ENCODE peak calls at places on chromosomes 7 and 10, in nine cellular contexts. P is astrocyte, J is mesendoderm, X is aorta, D is GM23248, O is IMR-90, F is mammary epithelial cell, T is psoas muscle, I is heart right ventricle. S is an unnamed sample.

GRCh38 chr7:80725181-80725611 is 86.8 kb downstream of the CD36 start:
- DNase-seq in T (no peak), X (no peak), I (no peak), O (no peak), F (no peak), D (peak; percentile 29), P (no peak), J (no peak), S (no peak)

GRCh38 chr7:22481726-22482125 is 18.3 kb downstream of the STEAP1B start:
- DNase-seq in I (no peak), J (no peak), F (no peak), D (peak; percentile 64), P (peak; percentile 13), T (no peak), O (no peak), X (no peak), S (no peak)

GRCh38 chr7:113752689-113753088 is 166.1 kb downstream of the PPP1R3A start:
- DNase-seq in I (no peak), P (no peak), J (no peak), O (no peak), F (no peak), T (no peak), D (no peak), X (no peak), S (no peak)

GRCh38 chr10:88489107-88489506 is 94.0 kb downstream of the RNLS start:
- DNase-seq in F (no peak), T (no peak), D (no peak), J (no peak), X (no peak), I (no peak), P (no peak), O (no peak), S (no peak)

GRCh38 chr10:31399171-31399570 is 80.2 kb downstream of the ZEB1 start:
- DNase-seq in X (no peak), J (no peak), I (no peak), F (no peak), O (no peak), T (peak; percentile 35), P (no peak), D (no peak), S (no peak)

GRCh38 chr10:63430999-63431356 is 34.8 kb downstream of the JMJD1C start:
- DNase-seq in I (no peak), F (no peak), T (no peak), X (no peak), D (no peak), J (no peak), O (no peak), P (no peak), S (no peak)

GRCh38 chr7:25391295-25391861 is 163.1 kb upstream of the NPVF start:
- DNase-seq in F (no peak), X (no peak), D (peak; percentile 57), O (peak; percentile 22), T (no peak), I (no peak), P (no peak), J (peak; percentile 18), S (no peak)

GRCh38 chr10:91590142-91590903 is 42.5 kb downstream of the PPP1R3C start:
- DNase-seq in F (peak; percentile 39), O (peak; percentile 92), I (peak; percentile 57), D (peak; percentile 91), P (peak; percentile 96), J (no peak), T (peak; percentile 66), X (peak; percentile 91), S (peak; percentile 47)

GRCh38 chr7:121372376-121373024 is 23.6 kb downstream of the FAM3C start:
- DNase-seq in X (no peak), T (no peak), D (peak; percentile 13), J (no peak), O (peak; percentile 6), F (no peak), P (peak; percentile 64), I (no peak), S (no peak)

GRCh38 chr7:157791261-157791660 is 454.5 kb downstream of the DNAJB6 start:
- DNase-seq in F (no peak), J (no peak), I (no peak), P (no peak), O (no peak), X (no peak), T (no peak), D (no peak), S (no peak)

GRCh38 chr7:2199956-2200583 is 32.7 kb downstream of the MAD1L1 start:
- DNase-seq in T (no peak), X (no peak), I (no peak), P (no peak), O (no peak), J (no peak), D (no peak), F (no peak), S (no peak)

GRCh38 chr10:22624289-22624738 is 90.1 kb downstream of the PIP4K2A start:
- DNase-seq in D (peak; percentile 84), J (peak; percentile 87), F (peak; percentile 32), I (no peak), P (peak; percentile 81), T (no peak), X (no peak), O (peak; percentile 82), S (no peak)

GRCh38 chr10:22623624-22624263 is 90.6 kb downstream of the PIP4K2A start:
- DNase-seq in X (no peak), P (no peak), F (no peak), I (no peak), T (no peak), J (peak; percentile 57), D (peak; percentile 20), O (peak; percentile 18), S (no peak)

GRCh38 chr10:22628309-22628708 is 86.1 kb downstream of the PIP4K2A start:
- DNase-seq in F (no peak), I (no peak), T (no peak), O (no peak), J (no peak), P (no peak), D (no peak), X (no peak), S (no peak)

GRCh38 chr10:22626784-22627183 is 87.6 kb downstream of the PIP4K2A start:
- DNase-seq in X (no peak), I (no peak), J (no peak), D (peak; percentile 20), T (no peak), O (no peak), P (no peak), F (no peak), S (no peak)

GRCh38 chr10:22625511-22626288 is 88.7 kb downstream of the PIP4K2A start:
- DNase-seq in T (no peak), X (no peak), O (no peak), F (no peak), P (peak; percentile 41), D (no peak), I (no peak), J (peak; percentile 75), S (no peak)
- H3K4me1 ChIP-seq in T (peaks cover 13% of the 10 kb centered on the region), X (peaks cover 11% of the 10 kb centered on the region), O (peaks cover 25% of the 10 kb centered on the region), F (peaks cover 31% of the 10 kb centered on the region), P (peaks cover 55% of the 10 kb centered on the region), D (peaks cover 69% of the 10 kb centered on the region), I (peaks cover 98% of the 10 kb centered on the region), J (peaks cover 3% of the 10 kb centered on the region), S (peaks cover 75% of the 10 kb centered on the region)

GRCh38 chr7:105006367-105007139 is 7.5 kb upstream of the KMT2E start:
- DNase-seq in P (no peak), I (no peak), O (no peak), F (peak; percentile 20), T (no peak), X (no peak), D (no peak), J (peak; percentile 26), S (no peak)

GRCh38 chr7:105003875-105004510 is 10.0 kb upstream of the KMT2E start:
- DNase-seq in X (no peak), I (no peak), D (peak; percentile 56), P (no peak), T (no peak), J (no peak), F (no peak), O (no peak), S (no peak)

GRCh38 chr7:105010538-105011523 is 3.2 kb upstream of the KMT2E start:
- DNase-seq in I (no peak), F (no peak), D (peak; percentile 55), J (peak; percentile 32), X (no peak), O (peak; percentile 29), T (no peak), P (peak; percentile 35), S (no peak)

GRCh38 chr7:105009667-105010537 is 4.1 kb upstream of the KMT2E start:
- DNase-seq in O (no peak), X (no peak), P (no peak), I (no peak), D (peak; percentile 30), F (no peak), J (no peak), T (no peak), S (no peak)

GRCh38 chr7:105007298-105007697 is 6.7 kb upstream of the KMT2E start:
- DNase-seq in J (no peak), F (no peak), O (no peak), D (no peak), I (no peak), X (no peak), T (no peak), P (no peak), S (no peak)
- H3K4me1 ChIP-seq in J (peaks cover 4% of the 10 kb centered on the region), F (peaks cover 40% of the 10 kb centered on the region), O (peaks cover 1% of the 10 kb centered on the region), D (peaks cover 66% of the 10 kb centered on the region), I (peaks cover 85% of the 10 kb centered on the region), X (no peaks in the 10 kb centered on the region), T (peaks cover 61% of the 10 kb centered on the region), P (peaks cover 33% of the 10 kb centered on the region), S (peaks cover 90% of the 10 kb centered on the region)

GRCh38 chr10:102658802-102659201 is 14.5 kb downstream of the TRIM8 start:
- DNase-seq in D (no peak), F (no peak), X (peak; percentile 31), O (no peak), T (no peak), P (no peak), I (no peak), J (no peak), S (no peak)
- H3K4me1 ChIP-seq in D (peaks cover 10% of the 10 kb centered on the region), F (peaks cover 12% of the 10 kb centered on the region), X (no peaks in the 10 kb centered on the region), O (peaks cover 16% of the 10 kb centered on the region), T (peaks cover 10% of the 10 kb centered on the region), P (peaks cover 10% of the 10 kb centered on the region), I (peaks cover 57% of the 10 kb centered on the region), J (no peaks in the 10 kb centered on the region), S (peaks cover 81% of the 10 kb centered on the region)

GRCh38 chr7:45026013-45026412 is 26.0 kb downstream of the CCM2 start:
- DNase-seq in O (no peak), I (no peak), T (no peak), F (no peak), P (no peak), J (no peak), D (no peak), X (no peak), S (no peak)

GRCh38 chr7:45028920-45029344 is 28.9 kb downstream of the CCM2 start:
- DNase-seq in J (no peak), T (no peak), P (no peak), F (no peak), D (no peak), I (no peak), X (no peak), O (no peak), S (no peak)

GRCh38 chr7:45027774-45028114 is 27.7 kb downstream of the CCM2 start:
- DNase-seq in I (no peak), F (no peak), T (no peak), D (no peak), X (no peak), J (no peak), P (no peak), O (no peak), S (no peak)

GRCh38 chr7:45026984-45027773 is 27.2 kb downstream of the CCM2 start:
- DNase-seq in J (no peak), F (peak; percentile 67), P (peak; percentile 11), T (no peak), I (no peak), D (peak; percentile 46), X (no peak), O (peak; percentile 64), S (no peak)

GRCh38 chr7:45028138-45028919 is 28.3 kb downstream of the CCM2 start:
- DNase-seq in T (no peak), D (no peak), F (no peak), O (no peak), I (no peak), P (no peak), X (no peak), J (no peak), S (no peak)
- H3K4me1 ChIP-seq in T (peaks cover 4% of the 10 kb centered on the region), D (peaks cover 21% of the 10 kb centered on the region), F (peaks cover 49% of the 10 kb centered on the region), O (peaks cover 12% of the 10 kb centered on the region), I (peaks cover 54% of the 10 kb centered on the region), P (peaks cover 15% of the 10 kb centered on the region), X (no peaks in the 10 kb centered on the region), J (no peaks in the 10 kb centered on the region), S (peaks cover 60% of the 10 kb centered on the region)

S was measured in left lung.